ENCODE peak calls at places on chromosomes 2 and 18, in four cellular contexts. U is DMS153, I is neural crest cell, N is GM23248. Y is an unnamed sample.

GRCh38 chr2:96131152-96131817 is 7.0 kb downstream of the ASTL start:
- DNase-seq in U (no peak), I (no peak), N (no peak), Y (peak)

GRCh38 chr2:36371070-36371962 is 15.7 kb downstream of the CRIM1 start:
- DNase-seq in U (no peak), I (no peak), N (peak), Y (no peak)

GRCh38 chr2:128379021-128380005 is 60.6 kb upstream of the HS6ST1 start:
- DNase-seq in U (no peak), I (no peak), N (peak), Y (no peak)

GRCh38 chr2:240528406-240529040 is 29.3 kb downstream of the ANKMY1 start:
- DNase-seq in U (no peak), I (no peak), N (no peak), Y (no peak)

GRCh38 chr2:211673054-211673628 is 865.5 kb downstream of the ERBB4 start:
- DNase-seq in U (no peak), I (no peak), N (no peak), Y (no peak)

GRCh38 chr18:72843743-72844142 is 24.0 kb downstream of the NETO1 start:
- DNase-seq in U (no peak), I (no peak), N (no peak), Y (no peak)

GRCh38 chr2:216713691-216714411 is 18.5 kb upstream of the IGFBP5 start:
- DNase-seq in U (no peak), I (no peak), N (peak), Y (no peak)

GRCh38 chr2:33890686-33891085 is 291.6 kb upstream of the FAM98A start:
- DNase-seq in U (no peak), I (no peak), N (no peak), Y (no peak)

GRCh38 chr2:239819091-239819973 is 205.8 kb downstream of the NDUFA10 start:
- DNase-seq in U (no peak), I (no peak), N (peak), Y (no peak)

GRCh38 chr2:195612515-195613495 is 44.2 kb upstream of the SLC39A10 start:
- DNase-seq in U (no peak), I (no peak), N (peak), Y (no peak)

GRCh38 chr18:79971986-79972385 is 7.5 kb downstream of the HSBP1L1 start:
- DNase-seq in U (no peak), I (no peak), N (no peak), Y (no peak)

GRCh38 chr2:235168174-235168979 is 216.6 kb downstream of the SH3BP4 start:
- DNase-seq in U (no peak), I (no peak), N (peak), Y (no peak)